ENCODE peak calls at places on chromosomes 4 and X, in four cellular contexts. One of them, this sample, is unnamed.

GRCh38 chr4:1177274-1178141 is 5.1 kb upstream of the SPON2 start:
- DNase-seq in heart left ventricle: peak
- DNase-seq in brain microvascular endothelial cell: no peak
- DNase-seq in BJ: no peak
- DNase-seq in this sample: no peak

GRCh38 chr4:145564540-145564939 is 54.6 kb upstream of the MMAA start:
- DNase-seq in heart left ventricle: no peak
- DNase-seq in brain microvascular endothelial cell: no peak
- DNase-seq in BJ: no peak
- DNase-seq in this sample: no peak

GRCh38 chrX:119870626-119871131 is 854 bp downstream of the RNF113A start:
- DNase-seq in heart left ventricle: no peak
- DNase-seq in brain microvascular endothelial cell: peak
- DNase-seq in BJ: no peak
- DNase-seq in this sample: no peak

GRCh38 chrX:40108084-40108958 is 10.6 kb upstream of the BCOR start:
- DNase-seq in heart left ventricle: no peak
- DNase-seq in brain microvascular endothelial cell: no peak
- DNase-seq in BJ: no peak
- DNase-seq in this sample: no peak

GRCh38 chr4:1194028-1194900 is 21.9 kb upstream of the SPON2 start:
- DNase-seq in heart left ventricle: peak
- DNase-seq in brain microvascular endothelial cell: no peak
- DNase-seq in BJ: no peak
- DNase-seq in this sample: no peak

GRCh38 chrX:43677993-43678392 is 21.9 kb downstream of the MAOA start:
- DNase-seq in heart left ventricle: no peak
- DNase-seq in brain microvascular endothelial cell: no peak
- DNase-seq in BJ: no peak
- DNase-seq in this sample: no peak

GRCh38 chr4:74166135-74166534 is 8.2 kb downstream of the MTHFD2L start:
- DNase-seq in heart left ventricle: no peak
- DNase-seq in brain microvascular endothelial cell: no peak
- DNase-seq in BJ: no peak
- DNase-seq in this sample: no peak

GRCh38 chrX:39725928-39726619 is 371.7 kb downstream of the BCOR start:
- DNase-seq in heart left ventricle: no peak
- DNase-seq in brain microvascular endothelial cell: peak
- DNase-seq in BJ: peak
- DNase-seq in this sample: no peak

GRCh38 chrX:136768469-136769084 is 12.2 kb downstream of the ARHGEF6 start:
- DNase-seq in heart left ventricle: peak
- DNase-seq in brain microvascular endothelial cell: peak
- DNase-seq in BJ: peak
- DNase-seq in this sample: peak

GRCh38 chr4:82352825-82353370 is 20.9 kb downstream of the HNRNPD start:
- DNase-seq in heart left ventricle: no peak
- DNase-seq in brain microvascular endothelial cell: no peak
- DNase-seq in BJ: no peak
- DNase-seq in this sample: no peak

GRCh38 chrX:37349131-37350033 is at the start of gene PRRG1:
- DNase-seq in heart left ventricle: peak
- DNase-seq in brain microvascular endothelial cell: peak
- DNase-seq in BJ: peak
- DNase-seq in this sample: no peak
- H3K4me3 ChIP-seq in heart left ventricle: peak
- H3K4me3 ChIP-seq in brain microvascular endothelial cell: peak
- H3K4me3 ChIP-seq in BJ: peak
- H3K4me3 ChIP-seq in this sample: peak

DNA sequence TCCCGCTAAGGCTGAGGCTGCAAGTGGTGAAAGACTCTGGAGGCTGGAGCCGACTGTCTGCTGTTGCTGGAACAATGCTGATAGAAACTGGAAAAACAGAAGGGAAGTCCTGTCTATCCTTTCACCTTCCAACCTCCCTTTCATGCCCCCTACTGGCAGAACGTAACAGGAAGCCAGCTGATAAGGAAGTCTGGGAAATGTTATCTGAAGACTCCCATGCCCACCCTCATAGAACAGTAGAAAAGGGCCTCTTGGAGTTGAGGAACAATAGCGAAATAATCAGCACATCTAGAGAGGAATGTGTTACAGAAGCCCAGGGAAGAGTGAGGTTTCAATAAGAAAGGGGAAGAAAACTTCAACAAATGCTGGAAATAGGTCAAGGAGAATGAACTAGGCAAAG is 117.1 kb upstream of the DKK2 start:
- DNase-seq in heart left ventricle: no peak
- DNase-seq in brain microvascular endothelial cell: no peak
- DNase-seq in BJ: no peak
- DNase-seq in this sample: no peak
- TF ChIP-seq CTCF in heart left ventricle: no peak
- TF ChIP-seq CTCF in brain microvascular endothelial cell: peak
- TF ChIP-seq CTCF in BJ: peak
- TF ChIP-seq CTCF in this sample: peak

GRCh38 chrX:6226053-6226645 is 2.5 kb downstream of the NLGN4X start:
- DNase-seq in heart left ventricle: no peak
- DNase-seq in brain microvascular endothelial cell: no peak
- DNase-seq in BJ: no peak
- DNase-seq in this sample: no peak

GRCh38 chrX:6226646-6227444 is 1.8 kb downstream of the NLGN4X start:
- DNase-seq in heart left ventricle: no peak
- DNase-seq in brain microvascular endothelial cell: no peak
- DNase-seq in BJ: no peak
- DNase-seq in this sample: no peak

GRCh38 chrX:6225307-6226052 is 3.2 kb downstream of the NLGN4X start:
- DNase-seq in heart left ventricle: no peak
- DNase-seq in brain microvascular endothelial cell: no peak
- DNase-seq in BJ: no peak
- DNase-seq in this sample: no peak

GRCh38 chrX:6227445-6227820 is 1.2 kb downstream of the NLGN4X start:
- DNase-seq in heart left ventricle: no peak
- DNase-seq in brain microvascular endothelial cell: no peak
- DNase-seq in BJ: no peak
- DNase-seq in this sample: no peak

GRCh38 chrX:6223516-6223915 is 5.2 kb downstream of the NLGN4X start:
- DNase-seq in heart left ventricle: no peak
- DNase-seq in brain microvascular endothelial cell: no peak
- DNase-seq in BJ: no peak
- DNase-seq in this sample: no peak
- H3K4me3 ChIP-seq in heart left ventricle: no peak
- H3K4me3 ChIP-seq in brain microvascular endothelial cell: no peak
- H3K4me3 ChIP-seq in BJ: no peak
- H3K4me3 ChIP-seq in this sample: no peak

GRCh38 chr4:173418636-173419035 is 19.7 kb upstream of the SCRG1 start:
- DNase-seq in heart left ventricle: no peak
- DNase-seq in brain microvascular endothelial cell: no peak
- DNase-seq in BJ: no peak
- DNase-seq in this sample: no peak
- TF ChIP-seq CTCF in heart left ventricle: no peak
- TF ChIP-seq CTCF in brain microvascular endothelial cell: no peak
- TF ChIP-seq CTCF in BJ: no peak
- TF ChIP-seq CTCF in this sample: no peak

DNA sequence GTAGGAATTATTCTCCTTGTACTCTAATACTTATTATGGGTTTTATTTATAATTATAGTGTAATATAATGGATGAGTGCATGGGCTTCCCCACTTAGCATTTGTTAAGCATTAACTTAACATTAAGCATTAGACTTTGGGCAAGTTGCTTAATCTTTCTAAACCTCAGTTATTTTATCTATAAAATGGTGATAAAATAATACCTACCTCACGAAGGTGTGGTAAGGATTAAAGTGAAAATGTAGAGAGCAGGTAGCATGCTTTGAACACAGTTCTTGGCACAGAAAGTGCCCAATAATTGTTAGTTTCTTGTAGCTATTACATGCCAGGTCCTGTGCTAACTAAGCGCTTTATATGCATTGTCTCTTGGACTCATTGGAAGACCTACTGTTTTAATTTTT is 2.6 kb downstream of the MSMO1 start:
- DNase-seq in heart left ventricle: no peak
- DNase-seq in brain microvascular endothelial cell: no peak
- DNase-seq in BJ: no peak
- DNase-seq in this sample: no peak
- H3K4me3 ChIP-seq in heart left ventricle: no peak
- H3K4me3 ChIP-seq in brain microvascular endothelial cell: peak
- H3K4me3 ChIP-seq in BJ: no peak
- H3K4me3 ChIP-seq in this sample: no peak

GRCh38 chr4:146582864-146583263 is 55.8 kb upstream of the POU4F2 start:
- DNase-seq in heart left ventricle: no peak
- DNase-seq in brain microvascular endothelial cell: no peak
- DNase-seq in BJ: no peak
- DNase-seq in this sample: no peak
- TF ChIP-seq CTCF in heart left ventricle: no peak
- TF ChIP-seq CTCF in brain microvascular endothelial cell: no peak
- TF ChIP-seq CTCF in BJ: no peak
- TF ChIP-seq CTCF in this sample: no peak

GRCh38 chrX:8914636-8915035 is 113.5 kb upstream of the FAM9A start:
- DNase-seq in heart left ventricle: no peak
- DNase-seq in brain microvascular endothelial cell: no peak
- DNase-seq in BJ: no peak
- DNase-seq in this sample: no peak

GRCh38 chrX:8919801-8920200 is 114.1 kb downstream of the FAM9B start:
- DNase-seq in heart left ventricle: no peak
- DNase-seq in brain microvascular endothelial cell: no peak
- DNase-seq in BJ: no peak
- DNase-seq in this sample: no peak

GRCh38 chrX:8916697-8917096 is 115.5 kb upstream of the FAM9A start:
- DNase-seq in heart left ventricle: no peak
- DNase-seq in brain microvascular endothelial cell: no peak
- DNase-seq in BJ: no peak
- DNase-seq in this sample: no peak

DNA sequence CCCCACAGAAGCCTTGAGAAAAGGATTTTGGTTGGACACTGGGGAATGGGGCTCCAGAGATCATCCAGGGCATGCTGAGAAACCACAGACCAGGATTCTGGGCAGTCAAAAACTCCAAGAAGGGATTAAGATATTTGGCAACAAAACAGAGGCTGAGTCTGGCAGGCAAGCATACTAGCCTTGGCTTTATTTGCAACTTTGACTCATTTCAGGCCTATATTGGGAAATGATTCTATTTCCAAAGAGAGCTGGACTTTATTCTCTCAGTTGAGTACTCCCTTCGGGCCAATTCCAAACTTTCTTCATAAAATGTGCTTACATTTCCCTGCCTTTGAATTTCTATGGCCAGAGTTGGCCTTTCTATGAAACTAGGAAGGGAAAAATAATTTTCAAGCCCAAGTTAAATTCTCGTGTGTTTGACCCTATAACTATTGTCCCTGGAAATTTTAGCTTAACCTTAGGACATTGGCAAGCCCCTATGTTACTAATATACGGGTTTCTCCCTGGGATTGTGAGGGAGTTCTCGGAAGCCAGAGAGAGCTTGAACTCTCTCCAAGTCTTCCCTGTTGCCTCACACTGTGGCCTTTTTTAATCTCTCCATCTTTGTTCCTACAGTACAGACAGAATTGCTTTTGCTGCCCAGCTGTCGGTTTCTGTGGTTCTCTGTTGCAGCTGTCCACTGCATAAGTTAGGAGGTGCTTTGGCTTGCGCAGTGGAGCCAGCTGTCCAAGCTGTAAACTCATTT is 112.7 kb upstream of the FAM9A start:
- DNase-seq in heart left ventricle: peak
- DNase-seq in brain microvascular endothelial cell: no peak
- DNase-seq in BJ: peak
- DNase-seq in this sample: peak
- H3K4me3 ChIP-seq in heart left ventricle: no peak
- H3K4me3 ChIP-seq in brain microvascular endothelial cell: no peak
- H3K4me3 ChIP-seq in BJ: no peak
- H3K4me3 ChIP-seq in this sample: no peak